ENCODE peak calls at places on chromosomes 13 and 19, in seven cellular contexts. One of them, this sample, is unnamed.

GRCh38 chr19:39924952-39925351 is 9.5 kb downstream of the FCGBP start:
- DNase-seq in mesendoderm: no peak
- DNase-seq in neuronal stem cell: no peak
- DNase-seq in H9: no peak
- DNase-seq in H1: no peak
- DNase-seq in mesenchymal stem cell: no peak
- DNase-seq in trophoblast cell: no peak
- DNase-seq in this sample: no peak

GRCh38 chr19:41263042-41263849 is 926 bp upstream of the HNRNPUL1 start:
- DNase-seq in H9: peak; percentile 44
- DNase-seq in mesenchymal stem cell: peak; percentile 98
- DNase-seq in mesendoderm: peak; percentile 69
- DNase-seq in H1: peak; percentile 69
- DNase-seq in neuronal stem cell: no peak
- DNase-seq in trophoblast cell: peak; percentile 68
- DNase-seq in this sample: peak; percentile 96

GRCh38 chr13:98997738-98998641 is 20.1 kb upstream of the DOCK9 start:
- DNase-seq in neuronal stem cell: no peak
- DNase-seq in mesenchymal stem cell: no peak
- DNase-seq in H1: peak; percentile 22
- DNase-seq in H9: no peak
- DNase-seq in mesendoderm: no peak
- DNase-seq in trophoblast cell: peak; percentile 96
- DNase-seq in this sample: no peak

GRCh38 chr19:50190439-50190891 is 13.0 kb upstream of the MYH14 start:
- DNase-seq in H9: no peak
- DNase-seq in H1: no peak
- DNase-seq in trophoblast cell: no peak
- DNase-seq in neuronal stem cell: no peak
- DNase-seq in mesenchymal stem cell: no peak
- DNase-seq in mesendoderm: no peak
- DNase-seq in this sample: no peak

GRCh38 chr13:79541426-79542049 is 60.6 kb downstream of the NDFIP2 start:
- DNase-seq in mesendoderm: peak; percentile 68
- DNase-seq in neuronal stem cell: peak; percentile 63
- DNase-seq in trophoblast cell: peak; percentile 23
- DNase-seq in H1: no peak
- DNase-seq in H9: no peak
- DNase-seq in mesenchymal stem cell: peak; percentile 76
- DNase-seq in this sample: peak; percentile 73

GRCh38 chr19:31908486-31909255 is 436.7 kb upstream of the ZNF507 start:
- DNase-seq in H1: no peak
- DNase-seq in mesendoderm: no peak
- DNase-seq in mesenchymal stem cell: no peak
- DNase-seq in trophoblast cell: no peak
- DNase-seq in H9: no peak
- DNase-seq in neuronal stem cell: no peak
- DNase-seq in this sample: no peak

GRCh38 chr13:33441015-33441414 is 155.5 kb upstream of the STARD13 start:
- DNase-seq in mesendoderm: peak; percentile 76
- DNase-seq in neuronal stem cell: no peak
- DNase-seq in H9: peak; percentile 46
- DNase-seq in trophoblast cell: no peak
- DNase-seq in mesenchymal stem cell: peak; percentile 21
- DNase-seq in H1: no peak
- DNase-seq in this sample: peak; percentile 47

GRCh38 chr13:111165611-111166010 is 50.5 kb downstream of the ARHGEF7 start:
- DNase-seq in H1: no peak
- DNase-seq in trophoblast cell: no peak
- DNase-seq in mesendoderm: no peak
- DNase-seq in neuronal stem cell: no peak
- DNase-seq in mesenchymal stem cell: no peak
- DNase-seq in H9: no peak
- DNase-seq in this sample: no peak

GRCh38 chr13:79485014-79485441 is 4.1 kb downstream of the NDFIP2 start:
- DNase-seq in trophoblast cell: peak; percentile 82
- DNase-seq in neuronal stem cell: no peak
- DNase-seq in H9: no peak
- DNase-seq in H1: no peak
- DNase-seq in mesenchymal stem cell: peak; percentile 92
- DNase-seq in mesendoderm: peak; percentile 57
- DNase-seq in this sample: peak; percentile 83

GRCh38 chr19:41649827-41650226 is 23.0 kb upstream of the CEACAM4 start:
- DNase-seq in mesendoderm: no peak
- DNase-seq in mesenchymal stem cell: no peak
- DNase-seq in H1: no peak
- DNase-seq in trophoblast cell: no peak
- DNase-seq in neuronal stem cell: no peak
- DNase-seq in H9: no peak
- DNase-seq in this sample: no peak

GRCh38 chr13:112746044-112746443 is 56.2 kb downstream of the ATP11A start:
- DNase-seq in mesendoderm: no peak
- DNase-seq in trophoblast cell: no peak
- DNase-seq in H1: no peak
- DNase-seq in neuronal stem cell: no peak
- DNase-seq in H9: no peak
- DNase-seq in mesenchymal stem cell: no peak
- DNase-seq in this sample: no peak

GRCh38 chr13:40116008-40116407 is 460.5 kb downstream of the COG6 start:
- DNase-seq in H9: no peak
- DNase-seq in H1: no peak
- DNase-seq in neuronal stem cell: no peak
- DNase-seq in mesendoderm: peak; percentile 82
- DNase-seq in trophoblast cell: peak; percentile 15
- DNase-seq in mesenchymal stem cell: peak; percentile 88
- DNase-seq in this sample: peak; percentile 40

GRCh38 chr13:24123761-24124160 is 36.8 kb upstream of the SPATA13 start:
- DNase-seq in H9: no peak
- DNase-seq in H1: no peak
- DNase-seq in mesendoderm: no peak
- DNase-seq in mesenchymal stem cell: no peak
- DNase-seq in neuronal stem cell: no peak
- DNase-seq in trophoblast cell: no peak
- DNase-seq in this sample: no peak

GRCh38 chr19:3471954-3472655 is 8.2 kb downstream of the SMIM24 start:
- DNase-seq in trophoblast cell: no peak
- DNase-seq in mesenchymal stem cell: peak; percentile 32
- DNase-seq in H9: no peak
- DNase-seq in mesendoderm: no peak
- DNase-seq in H1: peak; percentile 86
- DNase-seq in neuronal stem cell: no peak
- DNase-seq in this sample: no peak

GRCh38 chr19:43618921-43619261 is 538 bp downstream of the ZNF428 start:
- DNase-seq in mesendoderm: no peak
- DNase-seq in mesenchymal stem cell: no peak
- DNase-seq in neuronal stem cell: no peak
- DNase-seq in H9: no peak
- DNase-seq in H1: no peak
- DNase-seq in trophoblast cell: no peak
- DNase-seq in this sample: peak; percentile 8

GRCh38 chr19:27851002-27851481 is 1361.9 kb downstream of the UQCRFS1 start:
- DNase-seq in neuronal stem cell: no peak
- DNase-seq in H1: no peak
- DNase-seq in mesendoderm: no peak
- DNase-seq in mesenchymal stem cell: no peak
- DNase-seq in H9: no peak
- DNase-seq in trophoblast cell: no peak
- DNase-seq in this sample: no peak

DNA sequence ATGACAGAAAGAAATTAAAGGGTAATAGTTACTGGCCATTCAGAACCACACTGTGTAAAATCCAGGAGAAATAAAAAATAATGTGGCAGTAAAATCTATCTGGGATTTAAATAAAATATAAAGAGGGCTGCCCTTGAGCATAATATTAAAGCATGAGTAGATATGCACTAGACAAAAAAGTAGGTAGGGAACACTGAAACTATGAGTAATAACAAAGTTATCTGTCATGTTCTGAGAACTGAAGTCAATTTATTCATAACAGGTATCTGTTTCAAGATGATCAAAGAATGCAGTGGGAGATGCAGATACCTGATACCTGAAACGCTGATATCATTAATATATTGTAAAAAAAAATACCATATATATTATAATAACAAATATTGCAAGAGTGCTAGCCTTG is 1672.0 kb downstream of the SLITRK5 start:
- DNase-seq in mesendoderm: no peak
- DNase-seq in neuronal stem cell: no peak
- DNase-seq in H9: no peak
- DNase-seq in H1: no peak
- DNase-seq in trophoblast cell: no peak
- DNase-seq in mesenchymal stem cell: no peak
- DNase-seq in this sample: no peak
- H3K4ac ChIP-seq in mesendoderm: no peak overlapping the region
- H3K4ac ChIP-seq in neuronal stem cell: no peak overlapping the region
- H3K4ac ChIP-seq in H9: no peak overlapping the region
- H3K4ac ChIP-seq in H1: no peak overlapping the region
- H3K4ac ChIP-seq in trophoblast cell: no peak overlapping the region
- H3K4ac ChIP-seq in mesenchymal stem cell: no peak overlapping the region
- H3K4ac ChIP-seq in this sample: no peak overlapping the region

DNA sequence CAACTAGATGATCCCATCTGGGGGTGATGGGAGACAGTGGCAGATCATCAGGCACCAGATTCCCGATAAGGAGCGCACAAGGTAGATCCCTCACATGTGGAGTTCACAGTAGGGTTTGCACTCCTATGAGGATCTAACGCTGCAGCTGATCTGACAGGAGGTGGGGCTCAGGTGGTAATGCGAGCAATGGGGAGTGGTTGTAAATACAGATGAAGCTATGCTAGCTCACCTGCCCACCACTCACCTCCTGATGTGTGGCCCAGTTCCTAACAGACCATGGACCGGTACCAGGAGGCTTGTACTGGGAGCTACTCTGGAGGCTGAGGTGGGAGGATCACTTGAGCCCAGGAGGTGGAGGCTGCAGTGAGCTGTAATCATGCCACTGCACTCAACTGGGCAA is 34.8 kb downstream of the VAV1 start:
- DNase-seq in H1: no peak
- DNase-seq in H9: no peak
- DNase-seq in mesenchymal stem cell: no peak
- DNase-seq in neuronal stem cell: no peak
- DNase-seq in trophoblast cell: no peak
- DNase-seq in mesendoderm: no peak
- DNase-seq in this sample: no peak
- H3K4ac ChIP-seq in H1: no peak overlapping the region
- H3K4ac ChIP-seq in H9: no peak overlapping the region
- H3K4ac ChIP-seq in mesenchymal stem cell: no peak overlapping the region
- H3K4ac ChIP-seq in neuronal stem cell: no peak overlapping the region
- H3K4ac ChIP-seq in trophoblast cell: no peak overlapping the region
- H3K4ac ChIP-seq in mesendoderm: no peak overlapping the region
- H3K4ac ChIP-seq in this sample: no peak overlapping the region

DNA sequence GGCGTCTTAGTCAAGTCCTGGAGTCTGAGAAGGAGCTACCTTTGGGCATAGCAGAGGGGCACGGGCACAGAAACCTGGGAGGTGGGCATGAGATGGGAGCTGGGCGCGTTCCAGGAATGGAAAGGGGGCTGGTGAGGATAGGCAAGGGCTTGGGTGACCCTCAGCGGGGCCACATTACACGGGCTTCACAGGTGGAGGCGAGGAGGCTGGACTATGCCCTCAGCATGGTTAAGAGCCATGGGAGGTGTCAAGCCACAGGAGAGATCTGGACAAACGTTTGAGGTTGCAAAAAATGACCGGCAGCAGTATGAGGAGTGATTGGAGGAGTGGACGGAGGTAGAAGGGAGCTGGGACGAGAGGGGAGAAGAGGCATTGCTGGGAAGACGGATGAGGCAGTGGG is 21.5 kb downstream of the NECTIN2 start:
- DNase-seq in neuronal stem cell: no peak
- DNase-seq in mesendoderm: no peak
- DNase-seq in H9: no peak
- DNase-seq in H1: no peak
- DNase-seq in mesenchymal stem cell: no peak
- DNase-seq in trophoblast cell: no peak
- DNase-seq in this sample: no peak
- H3K4ac ChIP-seq in neuronal stem cell: no peak overlapping the region
- H3K4ac ChIP-seq in mesendoderm: no peak overlapping the region
- H3K4ac ChIP-seq in H9: no peak overlapping the region
- H3K4ac ChIP-seq in H1: no peak overlapping the region
- H3K4ac ChIP-seq in mesenchymal stem cell: no peak overlapping the region
- H3K4ac ChIP-seq in trophoblast cell: no peak overlapping the region
- H3K4ac ChIP-seq in this sample: no peak overlapping the region

DNA sequence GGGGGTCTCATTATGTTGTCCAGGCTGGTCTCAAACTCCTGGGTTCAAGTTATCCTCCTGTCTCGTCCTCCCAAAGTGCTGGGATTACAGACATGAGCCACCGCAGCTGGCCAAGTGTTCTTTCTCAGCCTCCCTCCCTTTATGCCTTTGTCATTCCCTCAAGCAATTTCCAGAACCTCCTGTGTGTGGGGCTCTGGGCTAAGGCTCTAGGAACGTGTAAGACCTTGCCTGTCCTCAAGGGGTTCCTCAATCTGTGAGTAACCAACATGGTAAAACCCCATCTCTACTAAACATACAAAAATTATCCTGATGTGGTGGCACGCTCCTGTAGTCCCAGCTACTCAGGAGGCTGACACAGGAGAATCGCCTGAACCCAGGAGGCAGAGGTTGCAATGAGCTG is 15.5 kb upstream of the SPACA4 start:
- DNase-seq in H9: no peak
- DNase-seq in mesenchymal stem cell: peak; percentile 40
- DNase-seq in neuronal stem cell: no peak
- DNase-seq in H1: no peak
- DNase-seq in mesendoderm: peak; percentile 73
- DNase-seq in trophoblast cell: no peak
- DNase-seq in this sample: no peak
- H3K4ac ChIP-seq in H9: no peak overlapping the region
- H3K4ac ChIP-seq in mesenchymal stem cell: no peak overlapping the region
- H3K4ac ChIP-seq in neuronal stem cell: no peak overlapping the region
- H3K4ac ChIP-seq in H1: no peak overlapping the region
- H3K4ac ChIP-seq in mesendoderm: no peak overlapping the region
- H3K4ac ChIP-seq in trophoblast cell: no peak overlapping the region
- H3K4ac ChIP-seq in this sample: no peak overlapping the region

This sample was measured in IMR-90.